ENCODE peak calls at places on chromosomes 6 and 20, in four cellular contexts. E is activated CD4-positive, CD25-positive, alpha-beta regulatory T cell; O is stimulated activated CD8-positive, alpha-beta memory T cell treated with anti-CD3 and anti-CD28 coated beads, Interleukin-12 subunit alpha, Interleukin-12 subunit beta, amount 100 ng/mL, for 4 hours; J is iPS-NIHi11. A is an unnamed sample.

GRCh38 chr6:43950206-43950605 is 177.0 kb downstream of the MRPL14 start:
- DNase-seq in J (no peak), O (no peak), E (no peak), A (peak)

GRCh38 chr20:25227317-25227831 is 20.5 kb upstream of the PYGB start:
- DNase-seq in E (no peak), J (no peak), O (no peak), A (no peak)

GRCh38 chr20:60977896-60978295 is 274.2 kb upstream of the CDH4 start:
- DNase-seq in J (no peak), E (no peak), O (no peak), A (no peak)

GRCh38 chr6:43817192-43817591 is 47.2 kb downstream of the VEGFA start:
- DNase-seq in J (peak), E (no peak), O (no peak), A (no peak)

GRCh38 chr6:2188397-2188796 is 57.0 kb downstream of the GMDS start:
- DNase-seq in E (no peak), O (no peak), J (no peak), A (no peak)

GRCh38 chr6:145017516-145017915 is 717.8 kb downstream of the EPM2A start:
- DNase-seq in J (no peak), O (no peak), E (no peak), A (no peak)

GRCh38 chr6:19452495-19452894 is 384.7 kb upstream of the ID4 start:
- DNase-seq in J (peak), E (no peak), O (no peak), A (no peak)

GRCh38 chr20:32685541-32686529 is 12.1 kb upstream of the C20orf203 start:
- DNase-seq in J (no peak), O (no peak), E (no peak), A (no peak)

GRCh38 chr20:2133318-2134183 is 31.9 kb downstream of the STK35 start:
- DNase-seq in J (no peak), O (no peak), E (no peak), A (no peak)

GRCh38 chr20:62561182-62561581 is 81.1 kb upstream of the SLCO4A1 start:
- DNase-seq in O (no peak), E (no peak), J (no peak), A (no peak)